ENCODE peak calls at places on chromosomes 5 and 9, in seven cellular contexts. One of them, this sample, is unnamed.
A peak's percentile ranks its signal among the peaks of the same experiment; 100 is the strongest.

GRCh38 chr9:120507936-120508510 is 71.9 kb downstream of the CDK5RAP2 start:
- DNase-seq in GM12878: no peak
- DNase-seq in A549: no peak
- DNase-seq in suprapubic skin: no peak
- DNase-seq in transverse colon: no peak
- DNase-seq in stomach: no peak
- DNase-seq in H1: no peak
- DNase-seq in this sample: no peak

GRCh38 chr5:89595065-89595464 is 712.1 kb upstream of the MEF2C start:
- DNase-seq in H1: no peak
- DNase-seq in suprapubic skin: no peak
- DNase-seq in transverse colon: no peak
- DNase-seq in A549: no peak
- DNase-seq in GM12878: no peak
- DNase-seq in stomach: no peak
- DNase-seq in this sample: no peak

GRCh38 chr5:73306741-73307275 is 133.8 kb downstream of the TMEM174 start:
- DNase-seq in stomach: no peak
- DNase-seq in GM12878: no peak
- DNase-seq in A549: no peak
- DNase-seq in H1: no peak
- DNase-seq in suprapubic skin: no peak
- DNase-seq in transverse colon: no peak
- DNase-seq in this sample: no peak

GRCh38 chr5:15966651-15967050 is 212.9 kb downstream of the MARCHF11 start:
- DNase-seq in stomach: no peak
- DNase-seq in GM12878: no peak
- DNase-seq in A549: no peak
- DNase-seq in H1: no peak
- DNase-seq in suprapubic skin: no peak
- DNase-seq in transverse colon: no peak
- DNase-seq in this sample: no peak

GRCh38 chr5:78533356-78533755 is 115.2 kb downstream of the LHFPL2 start:
- DNase-seq in A549: peak; percentile 26
- DNase-seq in suprapubic skin: no peak
- DNase-seq in stomach: no peak
- DNase-seq in H1: no peak
- DNase-seq in transverse colon: no peak
- DNase-seq in GM12878: no peak
- DNase-seq in this sample: no peak

GRCh38 chr5:57066921-57067914 is 106.6 kb upstream of the GPBP1 start:
- DNase-seq in suprapubic skin: no peak
- DNase-seq in transverse colon: no peak
- DNase-seq in H1: no peak
- DNase-seq in GM12878: no peak
- DNase-seq in stomach: no peak
- DNase-seq in A549: no peak
- DNase-seq in this sample: no peak

GRCh38 chr9:89712285-89712684 is 107.5 kb downstream of the GADD45G start:
- DNase-seq in suprapubic skin: no peak
- DNase-seq in stomach: no peak
- DNase-seq in GM12878: no peak
- DNase-seq in transverse colon: no peak
- DNase-seq in H1: no peak
- DNase-seq in A549: no peak
- DNase-seq in this sample: no peak

GRCh38 chr9:129613520-129614175 is 7.3 kb downstream of the C9orf50 start:
- DNase-seq in transverse colon: no peak
- DNase-seq in A549: no peak
- DNase-seq in suprapubic skin: no peak
- DNase-seq in stomach: no peak
- DNase-seq in H1: no peak
- DNase-seq in GM12878: no peak
- DNase-seq in this sample: no peak

GRCh38 chr9:92763721-92764380 is 782 bp downstream of the BICD2 start:
- DNase-seq in suprapubic skin: no peak
- DNase-seq in stomach: no peak
- DNase-seq in A549: no peak
- DNase-seq in GM12878: no peak
- DNase-seq in transverse colon: peak; percentile 42
- DNase-seq in H1: no peak
- DNase-seq in this sample: no peak

GRCh38 chr5:79448336-79448735 is 65.6 kb downstream of the HOMER1 start:
- DNase-seq in stomach: no peak
- DNase-seq in transverse colon: no peak
- DNase-seq in GM12878: no peak
- DNase-seq in H1: no peak
- DNase-seq in A549: no peak
- DNase-seq in suprapubic skin: no peak
- DNase-seq in this sample: no peak

GRCh38 chr5:96517294-96517693 is 84.2 kb upstream of the PCSK1 start:
- DNase-seq in A549: no peak
- DNase-seq in H1: no peak
- DNase-seq in suprapubic skin: no peak
- DNase-seq in transverse colon: no peak
- DNase-seq in GM12878: no peak
- DNase-seq in stomach: no peak
- DNase-seq in this sample: no peak
- TF ChIP-seq EP300 in A549: no peak
- TF ChIP-seq EP300 in H1: no peak
- TF ChIP-seq EP300 in suprapubic skin: no peak
- TF ChIP-seq EP300 in transverse colon: no peak
- TF ChIP-seq EP300 in GM12878: no peak
- TF ChIP-seq EP300 in stomach: no peak
- TF ChIP-seq EP300 in this sample: no peak

GRCh38 chr5:116504593-116504992 is 70.0 kb downstream of the SEMA6A start:
- DNase-seq in GM12878: no peak
- DNase-seq in transverse colon: no peak
- DNase-seq in stomach: no peak
- DNase-seq in H1: no peak
- DNase-seq in suprapubic skin: no peak
- DNase-seq in A549: no peak
- DNase-seq in this sample: no peak

GRCh38 chr5:116507941-116508655 is 66.5 kb downstream of the SEMA6A start:
- DNase-seq in H1: no peak
- DNase-seq in transverse colon: no peak
- DNase-seq in stomach: no peak
- DNase-seq in suprapubic skin: no peak
- DNase-seq in A549: no peak
- DNase-seq in GM12878: no peak
- DNase-seq in this sample: no peak

GRCh38 chr5:116508835-116509234 is 65.8 kb downstream of the SEMA6A start:
- DNase-seq in A549: no peak
- DNase-seq in transverse colon: no peak
- DNase-seq in H1: no peak
- DNase-seq in suprapubic skin: no peak
- DNase-seq in stomach: no peak
- DNase-seq in GM12878: no peak
- DNase-seq in this sample: no peak

GRCh38 chr5:116506448-116506847 is 68.2 kb downstream of the SEMA6A start:
- DNase-seq in suprapubic skin: no peak
- DNase-seq in A549: no peak
- DNase-seq in GM12878: no peak
- DNase-seq in stomach: no peak
- DNase-seq in H1: no peak
- DNase-seq in transverse colon: no peak
- DNase-seq in this sample: no peak

DNA sequence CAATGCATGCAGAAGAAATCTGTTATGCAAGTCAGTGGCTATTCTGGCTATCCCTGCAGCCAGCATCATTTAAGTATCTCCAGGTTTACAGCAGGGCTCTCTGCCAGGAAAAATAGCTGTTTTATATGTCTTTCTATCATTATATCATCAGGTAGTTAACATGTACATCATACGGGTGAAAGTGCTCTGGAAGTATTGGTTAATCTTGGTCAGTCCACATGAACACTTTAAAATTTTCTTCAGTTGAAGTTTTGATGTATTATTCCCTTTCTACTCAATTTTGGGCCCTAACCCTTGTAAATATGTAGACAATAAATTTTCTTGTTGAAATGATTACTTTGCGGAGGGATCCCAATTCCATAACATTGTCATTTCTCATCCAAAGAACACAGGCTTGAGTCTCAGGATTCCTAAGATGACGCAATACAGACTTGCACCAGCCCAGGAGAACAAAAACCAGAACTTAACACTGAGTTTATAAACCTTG is 67.5 kb downstream of the SEMA6A start:
- DNase-seq in GM12878: no peak
- DNase-seq in A549: no peak
- DNase-seq in stomach: no peak
- DNase-seq in transverse colon: no peak
- DNase-seq in H1: no peak
- DNase-seq in suprapubic skin: no peak
- DNase-seq in this sample: no peak
- H3K4me1 ChIP-seq in GM12878: no peaks in the 10 kb centered on the region
- H3K4me1 ChIP-seq in A549: no peaks in the 10 kb centered on the region
- H3K4me1 ChIP-seq in stomach: peaks cover 76% of the 10 kb centered on the region
- H3K4me1 ChIP-seq in transverse colon: peaks cover 6% of the 10 kb centered on the region
- H3K4me1 ChIP-seq in H1: no peaks in the 10 kb centered on the region
- H3K4me1 ChIP-seq in suprapubic skin: peaks cover 3% of the 10 kb centered on the region
- H3K4me1 ChIP-seq in this sample: peaks cover 8% of the 10 kb centered on the region

DNA sequence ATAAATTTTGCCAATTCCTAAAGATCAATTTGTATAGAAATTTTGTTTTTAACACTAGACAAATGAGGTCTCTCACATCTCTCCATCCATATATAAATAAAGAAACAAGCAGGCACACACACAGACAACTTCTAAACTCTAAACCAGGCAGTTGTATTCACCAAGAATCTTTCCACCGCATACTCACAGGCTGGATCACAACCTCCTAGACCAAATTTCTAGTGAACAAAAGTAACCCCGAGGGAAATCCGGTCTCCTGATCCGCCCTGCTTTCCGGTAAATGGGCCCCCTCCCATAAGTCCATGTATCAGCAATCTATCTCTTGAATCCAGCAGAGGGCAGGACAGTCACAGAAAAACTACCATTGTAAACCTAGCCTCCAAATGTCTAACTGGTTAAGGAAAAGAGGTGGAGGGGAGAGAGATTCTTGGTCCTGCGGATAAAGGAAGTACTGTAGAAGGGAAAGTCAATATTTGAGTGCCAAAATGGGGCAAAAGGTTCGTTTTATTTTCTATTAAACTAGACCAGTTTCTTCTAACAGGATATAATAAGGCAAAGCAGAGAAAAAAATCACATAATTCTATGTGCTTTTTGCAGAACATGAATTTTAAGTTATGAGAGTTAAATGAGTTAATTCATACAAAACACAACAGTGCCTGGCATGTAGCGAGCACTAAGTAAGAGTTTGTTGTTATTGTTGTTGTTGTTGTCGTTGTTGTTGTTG is 4.8 kb upstream of the SMU1 start:
- DNase-seq in H1: peak; percentile 34
- DNase-seq in A549: peak; percentile 91
- DNase-seq in GM12878: peak; percentile 76
- DNase-seq in suprapubic skin: no peak
- DNase-seq in stomach: peak; percentile 35
- DNase-seq in transverse colon: peak; percentile 54
- DNase-seq in this sample: no peak
- TF ChIP-seq CTCF in H1: peak; percentile 77
- TF ChIP-seq CTCF in A549: peak; percentile 95
- TF ChIP-seq CTCF in GM12878: peak; percentile 71
- TF ChIP-seq CTCF in suprapubic skin: peak; percentile 65
- TF ChIP-seq CTCF in stomach: peak; percentile 71
- TF ChIP-seq CTCF in transverse colon: peak; percentile 65
- TF ChIP-seq CTCF in this sample: peak; percentile 73

GRCh38 chr9:101029300-101030021 is 934 bp downstream of the PLPPR1 start:
- DNase-seq in suprapubic skin: no peak
- DNase-seq in GM12878: no peak
- DNase-seq in transverse colon: no peak
- DNase-seq in stomach: no peak
- DNase-seq in A549: no peak
- DNase-seq in H1: no peak
- DNase-seq in this sample: no peak

GRCh38 chr9:101027246-101027645 is 1.3 kb upstream of the PLPPR1 start:
- DNase-seq in transverse colon: no peak
- DNase-seq in stomach: no peak
- DNase-seq in suprapubic skin: no peak
- DNase-seq in GM12878: no peak
- DNase-seq in A549: no peak
- DNase-seq in H1: no peak
- DNase-seq in this sample: no peak

GRCh38 chr9:101027733-101028345 is 688 bp upstream of the PLPPR1 start:
- DNase-seq in suprapubic skin: no peak
- DNase-seq in stomach: no peak
- DNase-seq in GM12878: no peak
- DNase-seq in A549: no peak
- DNase-seq in H1: no peak
- DNase-seq in transverse colon: no peak
- DNase-seq in this sample: no peak

GRCh38 chr9:101030022-101030391 is 1.5 kb downstream of the PLPPR1 start:
- DNase-seq in GM12878: no peak
- DNase-seq in stomach: no peak
- DNase-seq in H1: no peak
- DNase-seq in transverse colon: no peak
- DNase-seq in A549: no peak
- DNase-seq in suprapubic skin: no peak
- DNase-seq in this sample: no peak

DNA sequence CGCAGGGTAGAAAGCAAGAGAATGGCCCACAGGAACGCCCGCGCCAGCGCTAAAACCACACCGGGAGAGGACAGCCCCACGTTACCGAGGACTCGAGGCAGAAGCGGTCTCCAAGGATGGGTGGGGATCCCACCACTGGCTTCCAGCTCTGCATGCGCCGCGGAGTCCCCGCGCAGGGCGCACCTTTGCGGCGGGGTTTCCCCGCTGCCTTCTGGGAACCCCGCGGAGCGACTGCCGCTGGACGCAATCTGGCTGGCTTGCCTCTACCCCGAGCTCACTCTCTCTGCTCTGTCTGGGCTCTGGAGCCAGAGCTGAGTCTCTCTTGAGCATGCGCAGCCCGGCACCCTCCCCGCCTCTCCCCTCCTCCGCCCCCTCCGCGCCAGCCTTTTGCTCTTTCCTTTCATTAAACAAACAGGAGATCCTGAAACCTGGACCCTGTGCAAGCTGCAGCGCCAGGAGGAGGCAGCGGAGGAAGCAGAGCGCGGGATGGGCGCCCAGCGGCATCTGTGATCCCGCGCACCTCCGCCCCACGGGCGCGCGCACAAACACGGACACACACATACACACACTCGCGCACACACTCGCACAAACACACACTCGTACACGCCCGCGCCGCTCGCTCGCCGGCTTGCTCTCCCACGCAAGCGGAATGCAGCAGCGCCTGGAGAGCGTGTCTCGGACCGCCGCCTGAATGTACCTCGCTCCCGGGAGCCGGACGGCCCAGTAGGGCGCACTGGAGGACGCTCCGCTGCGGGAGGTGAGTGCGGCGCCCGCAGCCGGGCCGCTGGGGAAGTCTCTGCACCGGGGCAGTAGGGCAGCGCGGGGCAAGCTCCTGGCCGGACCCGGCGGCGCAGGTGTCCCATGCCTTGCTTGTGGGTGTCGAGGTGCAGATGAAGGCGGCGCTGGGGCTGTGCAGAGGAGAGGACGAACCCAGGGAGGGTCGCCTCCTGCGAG is at the start of gene PLPPR1:
- DNase-seq in suprapubic skin: no peak
- DNase-seq in stomach: peak; percentile 51
- DNase-seq in transverse colon: peak; percentile 54
- DNase-seq in H1: peak; percentile 47
- DNase-seq in A549: peak; percentile 44
- DNase-seq in GM12878: no peak
- DNase-seq in this sample: no peak
- TF ChIP-seq EP300 in suprapubic skin: no peak
- TF ChIP-seq EP300 in stomach: no peak
- TF ChIP-seq EP300 in transverse colon: no peak
- TF ChIP-seq EP300 in H1: no peak
- TF ChIP-seq EP300 in A549: no peak
- TF ChIP-seq EP300 in GM12878: no peak
- TF ChIP-seq EP300 in this sample: no peak

This sample was measured in tibial nerve.